ENCODE peak calls at places on chromosome 22, in seven cellular contexts. J is hippocampal formation; Q is H9; Z is CD8-positive, alpha-beta memory T cell; E is ELR; F is lung; P is kidney tubule cell. Y is an unnamed sample.

GRCh38 chr22:48607901-48608650 is 1219.6 kb downstream of the BRD1 start:
- DNase-seq in J (no peak), Q (no peak), Z (no peak), E (no peak), F (no peak), P (no peak), Y (peak; percentile 5)

GRCh38 chr22:25777870-25778269 is 35.9 kb downstream of the MYO18B start:
- DNase-seq in J (peak; percentile 18), Q (no peak), Z (no peak), E (peak; percentile 70), F (no peak), P (peak; percentile 55), Y (peak; percentile 67)

GRCh38 chr22:21937041-21937820 is 15.4 kb downstream of the PPM1F start:
- DNase-seq in J (peak; percentile 67), Q (no peak), Z (no peak), E (peak; percentile 27), F (peak; percentile 56), P (peak; percentile 82), Y (peak; percentile 67)

GRCh38 chr22:50488886-50489285 is 2.2 kb downstream of the MIOX start:
- DNase-seq in J (no peak), Q (no peak), Z (no peak), E (no peak), F (no peak), P (no peak), Y (no peak)

GRCh38 chr22:42863349-42863911 is 6.4 kb upstream of the ARFGAP3 start:
- DNase-seq in J (no peak), Q (no peak), Z (no peak), E (peak; percentile 80), F (no peak), P (peak; percentile 94), Y (peak; percentile 68)

GRCh38 chr22:40728731-40729189 is 49.5 kb downstream of the MCHR1 start:
- DNase-seq in J (no peak), Q (no peak), Z (peak; percentile 84), E (no peak), F (peak; percentile 58), P (peak; percentile 42), Y (no peak)

GRCh38 chr22:24486501-24486921 is 8.6 kb upstream of the UPB1 start:
- DNase-seq in J (no peak), Q (no peak), Z (no peak), E (peak; percentile 90), F (no peak), P (peak; percentile 73), Y (peak; percentile 91)

GRCh38 chr22:32649515-32650200 is 151.8 kb upstream of the TIMP3 start:
- DNase-seq in J (no peak), Q (no peak), Z (no peak), E (peak; percentile 69), F (no peak), P (peak; percentile 14), Y (peak; percentile 89)

GRCh38 chr22:39482768-39483167 is 19.3 kb upstream of the MIEF1 start:
- DNase-seq in J (no peak), Q (no peak), Z (no peak), E (no peak), F (no peak), P (peak; percentile 58), Y (peak; percentile 21)

GRCh38 chr22:35703861-35704584 is 13.6 kb upstream of the APOL5 start:
- DNase-seq in J (no peak), Q (no peak), Z (no peak), E (peak; percentile 12), F (no peak), P (no peak), Y (peak; percentile 4)

GRCh38 chr22:31488988-31489617 is 539 bp downstream of the EIF4ENIF1 start:
- DNase-seq in J (no peak), Q (peak; percentile 45), Z (peak; percentile 25), E (peak; percentile 54), F (peak; percentile 29), P (peak; percentile 20), Y (peak; percentile 76)

GRCh38 chr22:17171016-17171312 is 11.9 kb upstream of the HDHD5 start:
- DNase-seq in J (no peak), Q (no peak), Z (no peak), E (no peak), F (no peak), P (no peak), Y (no peak)

GRCh38 chr22:28955817-28956216 is 72.4 kb downstream of the ZNRF3 start:
- DNase-seq in J (no peak), Q (no peak), Z (peak; percentile 83), E (peak; percentile 59), F (no peak), P (no peak), Y (no peak)

GRCh38 chr22:38021201-38021600 is 36.0 kb upstream of the PICK1 start:
- DNase-seq in J (no peak), Q (no peak), Z (no peak), E (no peak), F (no peak), P (no peak), Y (no peak)

GRCh38 chr22:32204856-32205722 is at the start of gene RFPL2:
- DNase-seq in J (peak; percentile 58), Q (peak; percentile 89), Z (peak; percentile 46), E (peak; percentile 58), F (no peak), P (peak; percentile 77), Y (peak; percentile 5)

GRCh38 chr22:31350410-31350863 is 4.3 kb upstream of the PATZ1 start:
- DNase-seq in J (no peak), Q (no peak), Z (no peak), E (no peak), F (no peak), P (peak; percentile 57), Y (peak; percentile 38)

GRCh38 chr22:50551160-50551752 is 5.6 kb downstream of the KLHDC7B start:
- DNase-seq in J (no peak), Q (no peak), Z (no peak), E (no peak), F (no peak), P (no peak), Y (no peak)

GRCh38 chr22:36940676-36941075 is 27.2 kb downstream of the CSF2RB start:
- DNase-seq in J (no peak), Q (peak; percentile 24), Z (no peak), E (no peak), F (no peak), P (no peak), Y (no peak)

GRCh38 chr22:23458663-23459541 is 121.2 kb downstream of the IGLL1 start:
- DNase-seq in J (no peak), Q (no peak), Z (no peak), E (no peak), F (no peak), P (no peak), Y (no peak)

GRCh38 chr22:42969348-42969975 is 45.5 kb downstream of the PACSIN2 start:
- DNase-seq in J (no peak), Q (no peak), Z (no peak), E (peak; percentile 80), F (no peak), P (peak; percentile 46), Y (peak; percentile 96)

GRCh38 chr22:23293720-23294119 is 113.4 kb downstream of the BCR start:
- DNase-seq in J (no peak), Q (no peak), Z (no peak), E (no peak), F (no peak), P (no peak), Y (no peak)

GRCh38 chr22:37317698-37318210 is 35.4 kb downstream of the CYTH4 start:
- DNase-seq in J (no peak), Q (no peak), Z (no peak), E (no peak), F (no peak), P (no peak), Y (no peak)

GRCh38 chr22:32904044-32904443 is 102.5 kb downstream of the TIMP3 start:
- DNase-seq in J (no peak), Q (peak; percentile 55), Z (no peak), E (peak; percentile 43), F (peak; percentile 39), P (peak; percentile 22), Y (peak; percentile 66)

GRCh38 chr22:34866501-34867171 is 199.3 kb upstream of the ISX start:
- DNase-seq in J (no peak), Q (no peak), Z (no peak), E (no peak), F (no peak), P (peak; percentile 86), Y (peak; percentile 1)

GRCh38 chr22:49967333-49968241 is 7.0 kb downstream of the PIM3 start:
- DNase-seq in J (peak; percentile 32), Q (peak; percentile 33), Z (no peak), E (no peak), F (peak; percentile 46), P (peak; percentile 26), Y (peak; percentile 37)

GRCh38 chr22:29031236-29031982 is 30.2 kb downstream of the C22orf31 start:
- DNase-seq in J (peak; percentile 11), Q (peak; percentile 74), Z (no peak), E (peak; percentile 100), F (peak; percentile 66), P (peak; percentile 99), Y (peak; percentile 97)

GRCh38 chr22:35542157-35542971 is 1.7 kb downstream of the RASD2 start:
- DNase-seq in J (no peak), Q (no peak), Z (no peak), E (no peak), F (no peak), P (no peak), Y (no peak)

GRCh38 chr22:36702832-36703210 is 731 bp downstream of the CACNG2 start:
- DNase-seq in J (no peak), Q (no peak), Z (no peak), E (no peak), F (no peak), P (no peak), Y (no peak)

GRCh38 chr22:24482586-24482985 is 12.5 kb upstream of the UPB1 start:
- DNase-seq in J (no peak), Q (no peak), Z (no peak), E (peak; percentile 80), F (no peak), P (peak; percentile 75), Y (peak; percentile 89)

GRCh38 chr22:44412136-44412731 is 85.8 kb downstream of the RTL6 start:
- DNase-seq in J (no peak), Q (peak; percentile 28), Z (no peak), E (no peak), F (no peak), P (no peak), Y (no peak)

GRCh38 chr22:19807161-19807913 is 46.8 kb downstream of the TBX1 start:
- DNase-seq in J (no peak), Q (no peak), Z (no peak), E (no peak), F (no peak), P (no peak), Y (no peak)

GRCh38 chr22:43853328-43853931 is 8.9 kb downstream of the SULT4A1 start:
- DNase-seq in J (no peak), Q (peak; percentile 47), Z (no peak), E (no peak), F (no peak), P (peak; percentile 11), Y (no peak)

GRCh38 chr22:36902143-36902911 is 11.1 kb upstream of the CSF2RB start:
- DNase-seq in J (no peak), Q (no peak), Z (no peak), E (no peak), F (no peak), P (no peak), Y (no peak)

GRCh38 chr22:47687776-47688175 is 925.3 kb downstream of the TBC1D22A start:
- DNase-seq in J (no peak), Q (no peak), Z (no peak), E (no peak), F (no peak), P (no peak), Y (no peak)

GRCh38 chr22:24153353-24153752 is 27.9 kb upstream of the SUSD2 start:
- DNase-seq in J (no peak), Q (no peak), Z (peak; percentile 71), E (peak; percentile 59), F (no peak), P (peak; percentile 56), Y (peak; percentile 31)

GRCh38 chr22:28116261-28116673 is 197.2 kb upstream of the PITPNB start:
- DNase-seq in J (no peak), Q (no peak), Z (no peak), E (peak; percentile 85), F (no peak), P (peak; percentile 95), Y (peak; percentile 97)

GRCh38 chr22:43298062-43298801 is 44.9 kb downstream of the SCUBE1 start:
- DNase-seq in J (no peak), Q (no peak), Z (no peak), E (no peak), F (no peak), P (no peak), Y (peak; percentile 31)

GRCh38 chr22:27461470-27461869 is 340.1 kb downstream of the MN1 start:
- DNase-seq in J (no peak), Q (peak; percentile 85), Z (no peak), E (peak; percentile 98), F (no peak), P (peak; percentile 97), Y (peak; percentile 96)